ENCODE peak calls at places on chromosome 6, in seven cellular contexts. K is fibroblast of lung; N is CD8-positive, alpha-beta memory T cell; I is left ventricle myocardium inferior; G is ovary; X is Caco-2; S is IMR-90. P is an unnamed sample.

GRCh38 chr6:134802426-134803058 is 147.4 kb downstream of the ALDH8A1 start:
- DNase-seq in K (peak; percentile 82), X (peak; percentile 50), N (no peak), S (peak; percentile 59), G (no peak), I (no peak), P (no peak)

GRCh38 chr6:1179571-1180459 is 132.1 kb upstream of the FOXQ1 start:
- DNase-seq in X (no peak), S (no peak), N (no peak), K (no peak), G (no peak), I (no peak), P (no peak)

GRCh38 chr6:152435816-152436215 is 201.3 kb downstream of the SYNE1 start:
- DNase-seq in G (no peak), X (no peak), S (no peak), N (no peak), I (no peak), K (no peak), P (no peak)

GRCh38 chr6:112563368-112563767 is 216.2 kb downstream of the RFPL4B start:
- DNase-seq in K (peak; percentile 93), N (no peak), G (no peak), I (no peak), X (no peak), S (peak; percentile 72), P (no peak)

GRCh38 chr6:100426689-100427338 is 37.9 kb downstream of the SIM1 start:
- DNase-seq in X (no peak), K (no peak), S (no peak), N (no peak), G (no peak), I (no peak), P (no peak)

GRCh38 chr6:166720859-166721258 is 93.8 kb upstream of the RPS6KA2 start:
- DNase-seq in G (no peak), X (no peak), K (no peak), N (no peak), I (no peak), S (no peak), P (no peak)

GRCh38 chr6:125743604-125744003 is 5.8 kb upstream of the HEY2 start:
- DNase-seq in X (no peak), K (no peak), G (no peak), N (no peak), S (no peak), I (no peak), P (no peak)

GRCh38 chr6:32439708-32440214 is at the start of gene HLA-DRA:
- DNase-seq in I (no peak), X (no peak), K (peak; percentile 24), S (peak; percentile 33), G (no peak), N (peak; percentile 67), P (peak; percentile 23)

DNA sequence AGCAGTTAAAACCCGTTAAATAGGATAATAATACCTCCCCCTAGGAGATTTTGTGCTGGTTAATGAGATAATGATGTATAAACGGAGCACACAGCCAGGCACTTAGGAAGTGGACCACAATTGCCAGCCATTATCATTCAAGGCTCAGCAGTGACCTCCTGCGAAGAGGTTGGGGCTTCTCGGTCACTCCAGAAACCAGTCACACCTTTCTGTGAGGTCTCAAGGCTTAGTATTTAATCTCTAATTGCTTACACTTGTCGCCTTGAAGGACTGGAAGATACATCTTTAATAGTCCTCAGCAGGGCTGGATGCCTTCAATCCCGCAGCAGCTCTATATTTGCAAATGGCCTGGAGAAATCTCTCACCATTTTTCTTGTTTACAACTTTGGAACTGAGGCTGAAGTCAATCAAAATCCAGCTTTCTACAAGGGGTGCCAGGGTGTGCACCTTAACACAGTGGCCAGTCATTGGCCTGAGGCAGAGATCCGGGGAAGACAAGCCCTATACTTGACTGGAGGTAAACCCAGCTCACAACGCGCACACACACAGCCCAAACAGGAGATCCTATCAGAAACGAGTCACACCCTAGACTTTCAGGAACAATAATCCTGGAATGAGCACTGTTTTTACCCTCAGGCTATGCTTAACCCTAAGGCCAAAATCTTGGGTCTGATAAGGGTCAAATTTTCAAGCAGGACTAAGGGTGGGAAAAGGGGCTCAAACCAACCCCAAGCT is 1.2 kb downstream of the POU5F1 start:
- DNase-seq in I (no peak), G (no peak), N (no peak), S (no peak), X (no peak), K (no peak), P (no peak)
- H3K4me3 ChIP-seq in I (no peak overlapping the region), G (no peak overlapping the region), N (no peak overlapping the region), S (no peak overlapping the region), X (no peak overlapping the region), K (no peak overlapping the region), P (no peak overlapping the region)

GRCh38 chr6:11209941-11210340 is 22.5 kb downstream of the NEDD9 start:
- DNase-seq in N (no peak), S (peak; percentile 76), X (no peak), G (no peak), I (no peak), K (peak; percentile 79), P (no peak)
- H3K4me1 ChIP-seq in N (peaks cover 15% of the 10 kb centered on the region), S (peaks cover 24% of the 10 kb centered on the region), X (peaks cover 23% of the 10 kb centered on the region), G (no peaks in the 10 kb centered on the region), I (peaks cover 99% of the 10 kb centered on the region), K (peaks cover 33% of the 10 kb centered on the region), P (no peaks in the 10 kb centered on the region)

GRCh38 chr6:102742033-102742432 is 1348.5 kb downstream of the GRIK2 start:
- DNase-seq in I (no peak), K (no peak), S (no peak), G (no peak), N (no peak), X (no peak), P (no peak)
- H3K4me3 ChIP-seq in I (no peak overlapping the region), K (no peak overlapping the region), S (no peak overlapping the region), G (no peak overlapping the region), N (no peak overlapping the region), X (no peak overlapping the region), P (no peak overlapping the region)

GRCh38 chr6:35589904-35590303 is 77.2 kb upstream of the TULP1 start:
- DNase-seq in X (no peak), K (no peak), I (no peak), G (no peak), N (no peak), S (no peak), P (no peak)

GRCh38 chr6:35594503-35595186 is 81.9 kb upstream of the TULP1 start:
- DNase-seq in K (no peak), G (no peak), N (peak; percentile 45), X (no peak), I (no peak), S (no peak), P (no peak)

GRCh38 chr6:35590622-35591066 is 77.9 kb upstream of the TULP1 start:
- DNase-seq in N (no peak), X (no peak), K (no peak), S (no peak), G (peak; percentile 84), I (peak; percentile 77), P (no peak)

GRCh38 chr6:35589201-35589739 is 76.6 kb upstream of the TULP1 start:
- DNase-seq in X (no peak), G (no peak), I (no peak), N (no peak), S (no peak), K (no peak), P (no peak)

GRCh38 chr6:35592178-35592577 is 79.5 kb upstream of the TULP1 start:
- DNase-seq in I (no peak), G (no peak), X (no peak), N (no peak), K (no peak), S (no peak), P (no peak)
- H3K4me1 ChIP-seq in I (peaks cover 93% of the 10 kb centered on the region), G (peaks cover 38% of the 10 kb centered on the region), X (no peaks in the 10 kb centered on the region), N (peaks cover 93% of the 10 kb centered on the region), K (peaks cover 4% of the 10 kb centered on the region), S (peaks cover 3% of the 10 kb centered on the region), P (peaks cover 22% of the 10 kb centered on the region)